ENCODE peak calls at places on chromosomes 6 and 20, in four cellular contexts. L is IMR-90, B is mesenchymal stem cell, E is neuronal stem cell. C is an unnamed sample.
A peak's percentile ranks its signal among the peaks of the same experiment; 100 is the strongest.

GRCh38 chr20:62370115-62370806 is 3.1 kb upstream of the LAMA5 start:
- DNase-seq in B (peak; percentile 86), L (peak; percentile 79), E (no peak), C (no peak)

GRCh38 chr6:142746524-142746923 is 198.5 kb downstream of the HIVEP2 start:
- DNase-seq in B (peak; percentile 43), L (peak; percentile 27), E (peak; percentile 35), C (peak; percentile 76)

GRCh38 chr6:169052462-169052861 is 201.2 kb downstream of the THBS2 start:
- DNase-seq in B (no peak), E (no peak), L (no peak), C (no peak)

GRCh38 chr20:61682998-61683681 is 382.5 kb downstream of the TAF4 start:
- DNase-seq in E (no peak), B (no peak), L (peak; percentile 31), C (no peak)

GRCh38 chr6:75204222-75204958 is 1.5 kb downstream of the COL12A1 start:
- DNase-seq in E (peak; percentile 61), B (peak; percentile 95), L (peak; percentile 96), C (peak; percentile 85)

GRCh38 chr20:10297684-10298240 is 79.1 kb downstream of the SNAP25 start:
- DNase-seq in E (no peak), L (peak; percentile 41), B (no peak), C (no peak)

GRCh38 chr20:56424931-56425330 is 12.9 kb downstream of the CASS4 start:
- DNase-seq in E (no peak), L (no peak), B (no peak), C (no peak)

GRCh38 chr20:36919715-36920333 is 31.7 kb downstream of the SAMHD1 start:
- DNase-seq in E (peak; percentile 29), L (peak; percentile 74), B (peak; percentile 71), C (peak; percentile 59)

GRCh38 chr6:144768676-144769599 is 483.8 kb downstream of the UTRN start:
- DNase-seq in E (no peak), L (no peak), B (no peak), C (no peak)

GRCh38 chr6:168155193-168155592 is 76.2 kb upstream of the FRMD1 start:
- DNase-seq in L (peak; percentile 67), B (peak; percentile 86), E (no peak), C (no peak)

GRCh38 chr6:163494279-163494727 is 79.8 kb downstream of the QKI start:
- DNase-seq in L (no peak), B (peak; percentile 23), E (no peak), C (no peak)

GRCh38 chr6:138410972-138411667 is 7.1 kb downstream of the HEBP2 start:
- DNase-seq in E (no peak), B (peak; percentile 76), L (peak; percentile 83), C (no peak)

GRCh38 chr6:31307669-31308049 is 35.8 kb upstream of the HLA-C start:
- DNase-seq in B (no peak), L (no peak), E (no peak), C (no peak)
- H3K18ac ChIP-seq in B (no peak overlapping the region), L (no peak overlapping the region), E (peak overlapping the region; percentile 48), C (no peak overlapping the region)

GRCh38 chr6:31677955-31678354 is 2.9 kb downstream of the LY6G5C start:
- DNase-seq in L (no peak), B (no peak), E (no peak), C (no peak)

GRCh38 chr6:31680226-31680840 is 534 bp downstream of the LY6G5C start:
- DNase-seq in B (no peak), L (no peak), E (no peak), C (no peak)

GRCh38 chr6:31676904-31677303 is 4.0 kb downstream of the LY6G5C start:
- DNase-seq in E (no peak), B (no peak), L (no peak), C (no peak)

GRCh38 chr6:31676322-31676903 is 4.5 kb downstream of the LY6G5C start:
- DNase-seq in E (no peak), B (no peak), L (no peak), C (no peak)

GRCh38 chr6:31680841-31681671 is at the start of gene LY6G5C:
- DNase-seq in L (peak; percentile 94), E (peak; percentile 56), B (peak; percentile 90), C (peak; percentile 79)
- H3K4me3 ChIP-seq in L (peak within 1 kb of the TSS; percentile 27), E (no peak within 1 kb of the TSS), B (peak within 1 kb of the TSS; percentile 75), C (no peak within 1 kb of the TSS)

GRCh38 chr6:39048481-39049399 is at the start of gene GLP1R:
- DNase-seq in E (peak; percentile 31), L (no peak), B (no peak), C (no peak)
- H4K8ac ChIP-seq in E (no peak within 1 kb of the TSS), L (no peak within 1 kb of the TSS), B (no peak within 1 kb of the TSS), C (no peak within 1 kb of the TSS)

DNA sequence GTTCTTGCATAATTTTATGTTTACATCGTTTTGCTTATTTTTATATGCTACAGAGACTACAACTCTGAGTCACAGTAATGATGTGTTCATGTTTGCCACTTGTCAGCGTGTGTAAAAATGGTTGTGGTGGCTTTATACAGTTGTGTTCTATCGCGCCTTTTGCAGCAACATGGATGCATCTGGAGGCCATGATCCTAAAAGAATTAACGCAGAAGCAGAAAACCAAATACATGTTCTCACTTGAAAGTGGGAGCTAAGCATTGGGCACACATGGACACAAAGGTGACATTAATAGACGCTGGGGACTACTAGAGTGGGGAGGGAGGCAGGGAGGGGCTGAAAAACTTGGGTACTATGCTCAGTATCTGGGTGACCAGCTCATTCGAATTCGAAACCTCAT is 996 bp upstream of the SEC23B start:
- DNase-seq in L (no peak), E (no peak), B (peak; percentile 11), C (no peak)
- H3K18ac ChIP-seq in L (no peak overlapping the region), E (no peak overlapping the region), B (no peak overlapping the region), C (no peak overlapping the region)

GRCh38 chr20:34111712-34112599 is at the start of gene EIF2S2:
- DNase-seq in B (peak; percentile 99), L (peak; percentile 99), E (peak; percentile 98), C (peak; percentile 99)

GRCh38 chr20:34114809-34115208 is 2.8 kb upstream of the EIF2S2 start:
- DNase-seq in B (no peak), E (no peak), L (no peak), C (no peak)

GRCh38 chr20:34110025-34111013 is 1.7 kb downstream of the EIF2S2 start:
- DNase-seq in E (no peak), L (peak; percentile 10), B (peak; percentile 51), C (no peak)

GRCh38 chr20:34111057-34111711 is 859 bp downstream of the EIF2S2 start:
- DNase-seq in E (no peak), B (peak; percentile 84), L (peak; percentile 71), C (peak; percentile 66)

GRCh38 chr20:34112600-34113061 is 588 bp upstream of the EIF2S2 start:
- DNase-seq in E (no peak), L (peak; percentile 31), B (no peak), C (peak; percentile 56)
- H3K4me3 ChIP-seq in E (peak overlapping the region; percentile 92), L (peak overlapping the region; percentile 51), B (peak overlapping the region; percentile 98), C (peak overlapping the region; percentile 78)

GRCh38 chr20:63409066-63409833 is 48.1 kb upstream of the CHRNA4 start:
- DNase-seq in L (no peak), E (no peak), B (no peak), C (peak; percentile 80)

GRCh38 chr20:63406617-63407245 is 45.6 kb upstream of the CHRNA4 start:
- DNase-seq in E (no peak), L (no peak), B (no peak), C (no peak)

GRCh38 chr20:63409834-63410435 is 48.8 kb upstream of the CHRNA4 start:
- DNase-seq in L (no peak), E (no peak), B (no peak), C (peak; percentile 71)

GRCh38 chr20:63407928-63408683 is 47.0 kb upstream of the CHRNA4 start:
- DNase-seq in E (no peak), L (no peak), B (no peak), C (no peak)

DNA sequence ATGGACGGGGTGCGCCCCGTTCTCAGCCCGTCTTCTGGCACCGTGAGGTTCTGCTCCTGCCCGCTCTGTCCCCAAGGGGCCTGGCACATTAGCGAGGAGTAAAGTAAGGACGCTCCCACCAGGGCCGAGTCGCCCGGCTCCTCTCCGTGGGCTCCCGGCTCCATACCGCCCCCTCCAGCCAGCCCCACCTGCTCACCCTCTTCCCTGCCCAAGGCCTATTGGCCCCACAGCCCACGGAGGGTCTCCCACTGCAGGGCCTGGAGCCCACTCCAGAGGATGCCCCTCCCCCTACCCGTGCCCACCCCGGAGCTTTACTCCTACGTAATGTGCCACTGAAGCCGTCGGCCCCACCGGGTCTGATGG is 47.5 kb upstream of the CHRNA4 start:
- DNase-seq in L (no peak), E (no peak), B (no peak), C (no peak)
- H4K8ac ChIP-seq in L (no peak overlapping the region), E (no peak overlapping the region), B (no peak overlapping the region), C (no peak overlapping the region)

DNA sequence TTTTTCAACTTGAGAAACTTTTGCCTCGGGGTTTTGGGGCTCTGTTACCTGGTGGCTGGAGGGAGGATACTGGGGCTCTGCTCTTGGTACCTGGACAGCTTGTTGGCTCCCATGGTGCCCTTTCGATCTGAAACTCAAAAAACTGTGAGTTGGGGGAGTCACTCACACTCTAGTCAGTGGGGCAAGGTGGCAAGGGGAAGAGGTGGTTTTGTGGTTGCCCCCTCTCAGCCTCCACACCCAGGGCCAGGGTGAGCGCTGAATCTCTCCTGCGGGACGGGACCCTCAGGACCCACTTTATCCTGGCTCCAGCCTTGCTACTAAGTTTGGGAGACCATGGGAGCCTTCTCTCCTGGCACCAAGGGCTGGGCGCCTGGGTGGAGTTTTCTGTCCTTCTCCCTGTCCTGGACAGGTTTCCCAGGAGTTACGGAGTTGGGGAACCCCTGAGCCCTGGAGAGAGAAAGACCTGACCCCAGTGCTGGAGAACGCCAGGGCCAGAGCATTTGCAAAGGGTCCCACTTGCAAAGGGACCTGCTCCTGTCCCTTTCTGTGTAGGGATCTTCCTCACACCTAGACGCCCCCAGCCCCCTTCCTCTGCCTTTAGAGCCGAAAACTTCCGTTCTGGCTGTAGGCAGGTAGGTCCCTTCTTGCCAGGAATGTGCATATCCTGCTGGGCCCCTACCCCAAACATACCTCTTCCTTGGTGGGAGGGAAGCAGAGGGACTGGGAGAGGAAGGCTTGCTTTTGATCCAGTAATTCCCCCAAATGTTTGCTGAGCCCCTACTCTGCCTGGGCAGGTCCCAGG is 2.9 kb downstream of the FOXP4 start:
- DNase-seq in L (no peak), E (no peak), B (no peak), C (peak; percentile 66)
- H3K18ac ChIP-seq in L (no peak overlapping the region), E (peak overlapping the region; percentile 70), B (no peak overlapping the region), C (peak overlapping the region; percentile 89)

GRCh38 chr6:12262236-12263061 is 27.7 kb upstream of the EDN1 start:
- DNase-seq in E (no peak), L (no peak), B (no peak), C (no peak)
- H3K4me3 ChIP-seq in E (no peak overlapping the region), L (no peak overlapping the region), B (no peak overlapping the region), C (no peak overlapping the region)

GRCh38 chr6:5510331-5510730 is 249.0 kb downstream of the FARS2 start:
- DNase-seq in B (no peak), L (no peak), E (no peak), C (no peak)
- H4K8ac ChIP-seq in B (no peak overlapping the region), L (no peak overlapping the region), E (no peak overlapping the region), C (no peak overlapping the region)

GRCh38 chr6:3202999-3203696 is 24.3 kb downstream of the TUBB2B start:
- DNase-seq in E (no peak), L (peak; percentile 81), B (peak; percentile 74), C (no peak)
- H3K18ac ChIP-seq in E (no peak overlapping the region), L (no peak overlapping the region), B (no peak overlapping the region), C (no peak overlapping the region)